ENCODE peak calls at places on chromosomes 16 and 17, in seven cellular contexts. A is cardiac fibroblast; K is CD4-positive, alpha-beta T cell; Q is GM13977; Y is upper lobe of right lung; E is HCT116; O is RWPE2. S is an unnamed sample.

GRCh38 chr17:68719431-68719830 is 118.3 kb upstream of the FAM20A start:
- DNase-seq in A (peak; percentile 64), K (no peak), Q (no peak), Y (no peak), E (no peak), O (no peak), S (no peak)

GRCh38 chr17:82407255-82407654 is 10.9 kb upstream of the HEXD start:
- DNase-seq in A (no peak), K (no peak), Q (no peak), Y (no peak), E (no peak), O (peak; percentile 40), S (no peak)

GRCh38 chr16:48432136-48432535 is 46.9 kb upstream of the SIAH1 start:
- DNase-seq in A (no peak), K (no peak), Q (no peak), Y (no peak), E (no peak), O (no peak), S (peak; percentile 56)

GRCh38 chr16:55118701-55119260 is 188.1 kb downstream of the IRX5 start:
- DNase-seq in A (no peak), K (no peak), Q (no peak), Y (no peak), E (no peak), O (no peak), S (no peak)

GRCh38 chr17:79988163-79988971 is 47.3 kb downstream of the TBC1D16 start:
- DNase-seq in A (peak; percentile 82), K (no peak), Q (no peak), Y (no peak), E (peak; percentile 83), O (peak; percentile 50), S (no peak)

GRCh38 chr16:30775381-30776099 is 11.5 kb downstream of the ZNF629 start:
- DNase-seq in A (peak; percentile 87), K (peak; percentile 49), Q (peak; percentile 86), Y (peak; percentile 91), E (peak; percentile 24), O (peak; percentile 83), S (peak; percentile 61)

GRCh38 chr17:57750109-57750845 is 5.2 kb upstream of the CCDC182 start:
- DNase-seq in A (no peak), K (no peak), Q (no peak), Y (no peak), E (no peak), O (no peak), S (no peak)

GRCh38 chr17:45168991-45169752 is 7.5 kb downstream of the HEXIM2 start:
- DNase-seq in A (no peak), K (no peak), Q (no peak), Y (no peak), E (no peak), O (no peak), S (no peak)

GRCh38 chr17:61017317-61018001 is 339.8 kb downstream of the BCAS3 start:
- DNase-seq in A (no peak), K (no peak), Q (no peak), Y (no peak), E (no peak), O (no peak), S (no peak)

GRCh38 chr16:89155851-89156739 is 15.5 kb upstream of the CDH15 start:
- DNase-seq in A (no peak), K (no peak), Q (no peak), Y (no peak), E (no peak), O (no peak), S (no peak)

GRCh38 chr17:19304209-19304608 is 58.3 kb downstream of the B9D1 start:
- DNase-seq in A (peak; percentile 51), K (no peak), Q (no peak), Y (peak; percentile 65), E (no peak), O (no peak), S (peak; percentile 91)

GRCh38 chr17:80832266-80832676 is 159.4 kb upstream of the CHMP6 start:
- DNase-seq in A (peak; percentile 58), K (no peak), Q (no peak), Y (peak; percentile 32), E (no peak), O (no peak), S (no peak)

GRCh38 chr17:10663231-10663630 is 6.1 kb upstream of the MYH3 start:
- DNase-seq in A (no peak), K (no peak), Q (no peak), Y (no peak), E (no peak), O (no peak), S (no peak)

GRCh38 chr17:15236281-15237105 is 28.6 kb downstream of the PMP22 start:
- DNase-seq in A (no peak), K (no peak), Q (no peak), Y (no peak), E (no peak), O (no peak), S (no peak)

GRCh38 chr16:64893386-64893785 is 228.5 kb downstream of the CDH11 start:
- DNase-seq in A (no peak), K (no peak), Q (no peak), Y (no peak), E (no peak), O (no peak), S (no peak)

GRCh38 chr17:40342575-40343058 is 21.9 kb downstream of the GJD3 start:
- DNase-seq in A (no peak), K (no peak), Q (no peak), Y (peak; percentile 68), E (no peak), O (no peak), S (no peak)

GRCh38 chr17:5516060-5516792 is 29.9 kb downstream of the MIS12 start:
- DNase-seq in A (peak; percentile 84), K (no peak), Q (no peak), Y (peak; percentile 9), E (peak; percentile 66), O (no peak), S (no peak)

GRCh38 chr17:28597606-28598383 is 1.0 kb downstream of the SPAG5 start:
- DNase-seq in A (no peak), K (no peak), Q (no peak), Y (no peak), E (no peak), O (no peak), S (no peak)

GRCh38 chr17:18919963-18920362 is 32.0 kb upstream of the SLC5A10 start:
- DNase-seq in A (no peak), K (no peak), Q (no peak), Y (no peak), E (no peak), O (no peak), S (no peak)

GRCh38 chr17:47330548-47330947 is 6.8 kb downstream of the EFCAB13 start:
- DNase-seq in A (no peak), K (no peak), Q (no peak), Y (no peak), E (no peak), O (no peak), S (no peak)

GRCh38 chr16:66267287-66268137 is 99.0 kb upstream of the CDH5 start:
- DNase-seq in A (peak; percentile 14), K (no peak), Q (no peak), Y (peak; percentile 40), E (no peak), O (peak; percentile 37), S (no peak)

GRCh38 chr16:440627-441026 is 15.2 kb downstream of the RAB11FIP3 start:
- DNase-seq in A (no peak), K (no peak), Q (no peak), Y (no peak), E (no peak), O (no peak), S (no peak)

GRCh38 chr16:4847774-4848587 is 700 bp downstream of the UBN1 start:
- DNase-seq in A (peak; percentile 73), K (peak; percentile 29), Q (peak; percentile 51), Y (peak; percentile 79), E (no peak), O (no peak), S (no peak)

GRCh38 chr17:79952265-79952877 is 83.3 kb downstream of the TBC1D16 start:
- DNase-seq in A (no peak), K (no peak), Q (no peak), Y (peak; percentile 61), E (no peak), O (peak; percentile 51), S (peak; percentile 10)

GRCh38 chr17:3026856-3027751 is 36.3 kb downstream of the OR1D5 start:
- DNase-seq in A (peak; percentile 62), K (no peak), Q (no peak), Y (peak; percentile 53), E (no peak), O (peak; percentile 51), S (no peak)
- TF ChIP-seq CTCF in A (no peak), K (no peak), Q (no peak), Y (no peak), E (no peak), O (no peak), S (no peak)

DNA sequence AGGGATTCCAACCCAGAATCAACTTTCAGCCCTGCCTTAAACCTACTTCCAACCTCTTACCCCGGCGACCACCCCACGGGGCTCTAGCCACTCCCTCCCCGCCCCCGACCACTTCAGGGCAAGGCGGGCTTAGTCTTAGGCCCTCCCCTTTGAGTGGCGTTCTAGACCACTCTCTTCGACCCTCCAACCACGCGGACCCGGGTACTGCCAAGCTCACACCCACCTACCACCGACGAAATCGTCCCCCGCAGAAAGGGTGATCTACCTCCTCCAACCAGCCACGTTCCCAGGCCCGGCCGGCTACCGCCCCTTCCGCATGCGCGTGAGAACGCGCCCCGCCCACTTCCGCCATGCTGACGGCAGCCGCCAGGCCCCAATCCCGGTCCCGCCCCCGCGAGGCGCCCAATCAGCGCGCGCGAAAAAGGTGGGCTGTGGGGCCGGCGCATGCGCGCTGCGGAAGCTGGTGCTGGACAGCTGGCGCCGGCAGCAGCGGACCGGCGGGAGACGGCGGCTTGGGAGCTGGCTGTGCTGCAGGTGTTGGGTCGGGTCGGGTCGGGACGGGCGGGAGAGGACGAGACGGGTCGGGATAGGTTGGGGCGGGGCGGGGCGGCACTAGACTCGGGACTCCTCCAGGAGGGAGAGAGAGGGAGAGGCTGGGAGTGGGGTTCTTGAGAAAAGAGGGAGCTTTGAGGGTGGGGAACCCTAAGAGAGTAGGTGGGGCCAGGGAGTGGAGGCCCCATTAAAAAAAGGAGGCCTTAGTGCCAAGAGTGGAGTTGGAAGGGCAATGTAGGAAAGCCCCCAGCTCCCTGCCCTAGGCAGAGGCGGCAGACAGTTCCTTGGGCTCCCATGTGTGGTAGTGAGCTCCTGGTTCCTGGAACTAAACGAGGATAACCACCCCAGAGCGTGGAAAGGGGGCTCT is at the start of gene NAT9:
- DNase-seq in A (peak; percentile 97), K (peak; percentile 99), Q (peak; percentile 100), Y (peak; percentile 100), E (peak; percentile 92), O (peak; percentile 99), S (peak; percentile 97)
- TF ChIP-seq CTCF in A (no peak), K (no peak), Q (no peak), Y (no peak), E (no peak), O (no peak), S (no peak)

DNA sequence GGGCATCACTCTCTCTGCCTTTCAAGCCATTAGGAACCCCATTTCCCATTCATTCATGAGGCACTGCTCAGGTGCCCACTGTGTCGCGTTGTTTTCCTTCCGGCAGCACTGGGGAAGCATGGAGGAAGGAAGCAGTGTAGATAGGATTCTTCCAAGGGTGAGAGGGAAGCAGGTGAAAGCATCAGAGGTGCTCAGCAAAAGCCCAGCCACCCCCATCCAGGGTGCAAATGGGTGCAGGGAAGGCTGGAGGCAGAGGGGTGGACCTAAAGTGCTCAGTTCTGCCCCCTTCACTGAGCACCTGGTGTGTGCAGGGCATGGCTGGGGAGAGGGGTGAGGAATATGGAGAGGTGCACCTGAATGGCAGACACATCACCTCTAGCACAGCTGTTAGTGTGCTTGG is 3.4 kb upstream of the NXPH3 start:
- DNase-seq in A (no peak), K (no peak), Q (no peak), Y (peak; percentile 43), E (no peak), O (no peak), S (no peak)
- TF ChIP-seq CTCF in A (no peak), K (no peak), Q (no peak), Y (no peak), E (no peak), O (no peak), S (no peak)

GRCh38 chr16:11297492-11298142 is 16.5 kb upstream of the PRM1 start:
- DNase-seq in A (peak; percentile 81), K (peak; percentile 55), Q (peak; percentile 67), Y (peak; percentile 91), E (no peak), O (no peak), S (peak; percentile 60)
- TF ChIP-seq CTCF in A (no peak), K (peak; percentile 39), Q (peak; percentile 17), Y (peak; percentile 10), E (no peak), O (no peak), S (no peak)

S was measured in CD14-positive monocyte.